ENCODE peak calls at places on chromosome 1, in nine cellular contexts. U is breast epithelium, F is GM23338, I is prostate gland, N is spleen, C is HepG2, W is endothelial cell of umbilical vein, L is stomach, B is transverse colon. Z is an unnamed sample.

GRCh38 chr1:51175278-51175677 is 60.8 kb upstream of the RNF11 start:
- DNase-seq in U (no peak), F (no peak), I (no peak), N (no peak), C (no peak), W (no peak), L (no peak), B (no peak), Z (no peak)

GRCh38 chr1:76501576-76502219 is 365.6 kb upstream of the ST6GALNAC5 start:
- DNase-seq in U (no peak), F (peak; percentile 77), I (no peak), N (no peak), C (no peak), W (no peak), L (no peak), B (no peak), Z (no peak)

GRCh38 chr1:73800376-73800775 is 397.6 kb downstream of the LRRIQ3 start:
- DNase-seq in U (no peak), F (no peak), I (no peak), N (no peak), C (no peak), W (no peak), L (no peak), B (no peak), Z (no peak)

GRCh38 chr1:23798662-23799142 is 1.9 kb downstream of the GALE start:
- DNase-seq in U (no peak), F (peak; percentile 67), I (no peak), N (peak; percentile 78), C (no peak), W (no peak), L (peak; percentile 83), B (peak; percentile 22), Z (no peak)

GRCh38 chr1:98055457-98055856 is 134.6 kb upstream of the DPYD start:
- DNase-seq in U (no peak), F (no peak), I (no peak), N (no peak), C (no peak), W (no peak), L (no peak), B (no peak), Z (no peak)

GRCh38 chr1:38917337-38917736 is 24.3 kb downstream of the RHBDL2 start:
- DNase-seq in U (no peak), F (no peak), I (no peak), N (no peak), C (no peak), W (no peak), L (no peak), B (no peak), Z (no peak)

GRCh38 chr1:79232831-79233230 is 226.3 kb upstream of the ADGRL4 start:
- DNase-seq in U (no peak), F (no peak), I (no peak), N (no peak), C (no peak), W (no peak), L (no peak), B (no peak), Z (no peak)

GRCh38 chr1:232579958-232580705 is 49.8 kb downstream of the SIPA1L2 start:
- DNase-seq in U (no peak), F (no peak), I (no peak), N (no peak), C (no peak), W (no peak), L (no peak), B (no peak), Z (no peak)

GRCh38 chr1:193111641-193112090 is 6.5 kb upstream of the GLRX2 start:
- DNase-seq in U (no peak), F (peak; percentile 39), I (peak; percentile 21), N (no peak), C (peak; percentile 67), W (no peak), L (peak; percentile 47), B (peak; percentile 43), Z (no peak)

GRCh38 chr1:85244271-85245053 is 15.0 kb downstream of the C1orf52 start:
- DNase-seq in U (no peak), F (no peak), I (no peak), N (no peak), C (no peak), W (no peak), L (no peak), B (no peak), Z (peak; percentile 88)

GRCh38 chr1:162873671-162874666 is 13.0 kb upstream of the CCDC190 start:
- DNase-seq in U (no peak), F (peak; percentile 30), I (peak; percentile 49), N (no peak), C (peak; percentile 75), W (peak; percentile 74), L (no peak), B (no peak), Z (no peak)

GRCh38 chr1:176692988-176693696 is 230.2 kb downstream of the PAPPA2 start:
- DNase-seq in U (no peak), F (no peak), I (no peak), N (no peak), C (no peak), W (no peak), L (no peak), B (no peak), Z (no peak)

DNA sequence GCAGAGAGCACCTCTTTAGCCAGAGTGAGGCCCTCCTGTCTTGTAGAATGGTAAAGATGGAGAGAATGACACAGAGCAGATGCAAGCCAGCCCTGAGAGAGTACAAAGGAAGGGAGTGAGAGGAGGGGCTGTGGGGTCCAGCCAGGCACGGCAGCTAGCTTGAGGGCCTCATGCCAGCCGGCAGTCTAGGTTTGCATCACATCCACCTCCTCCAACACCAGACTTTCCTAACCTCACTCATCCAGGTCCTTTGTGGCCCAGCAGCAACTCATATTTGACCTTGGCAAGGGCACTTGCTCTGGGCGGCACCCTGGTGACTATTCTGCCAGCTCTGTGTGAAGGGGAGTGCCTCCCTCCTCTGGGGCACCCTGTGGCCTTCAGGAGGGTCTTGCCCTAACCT is 13.3 kb downstream of the OPTC start:
- DNase-seq in U (no peak), F (no peak), I (no peak), N (no peak), C (no peak), W (no peak), L (no peak), B (peak; percentile 15), Z (no peak)
- TF ChIP-seq POLR2AphosphoS5 in U (no peak), F (no peak), I (no peak), N (no peak), C (no peak), W (no peak), L (peak; percentile 13), B (no peak), Z (no peak)

GRCh38 chr1:8095584-8095983 is 69.5 kb upstream of the ERRFI1 start:
- DNase-seq in U (no peak), F (no peak), I (no peak), N (no peak), C (no peak), W (peak; percentile 37), L (no peak), B (no peak), Z (no peak)

GRCh38 chr1:8094481-8095241 is 68.6 kb upstream of the ERRFI1 start:
- DNase-seq in U (no peak), F (no peak), I (no peak), N (no peak), C (peak; percentile 79), W (peak; percentile 95), L (no peak), B (peak; percentile 34), Z (no peak)

GRCh38 chr1:8097908-8098307 is 71.8 kb upstream of the ERRFI1 start:
- DNase-seq in U (no peak), F (no peak), I (no peak), N (no peak), C (no peak), W (no peak), L (no peak), B (no peak), Z (no peak)

GRCh38 chr1:8096105-8097011 is 70.2 kb upstream of the ERRFI1 start:
- DNase-seq in U (no peak), F (no peak), I (no peak), N (no peak), C (no peak), W (peak; percentile 86), L (no peak), B (no peak), Z (no peak)

GRCh38 chr1:8097077-8097799 is 71.1 kb upstream of the ERRFI1 start:
- DNase-seq in U (no peak), F (no peak), I (no peak), N (no peak), C (peak; percentile 74), W (peak; percentile 94), L (no peak), B (peak; percentile 13), Z (no peak)
- TF ChIP-seq POLR2AphosphoS5 in U (no peak), F (no peak), I (peak; percentile 43), N (no peak), C (no peak), W (peak; percentile 65), L (peak; percentile 72), B (no peak), Z (no peak)

GRCh38 chr1:180610556-180611015 is 21.2 kb upstream of the XPR1 start:
- DNase-seq in U (no peak), F (peak; percentile 60), I (no peak), N (no peak), C (no peak), W (no peak), L (no peak), B (no peak), Z (no peak)

GRCh38 chr1:180609643-180610555 is 21.9 kb upstream of the XPR1 start:
- DNase-seq in U (no peak), F (no peak), I (no peak), N (no peak), C (no peak), W (no peak), L (no peak), B (no peak), Z (no peak)

GRCh38 chr1:180603223-180603849 is 28.5 kb upstream of the XPR1 start:
- DNase-seq in U (no peak), F (no peak), I (no peak), N (no peak), C (no peak), W (no peak), L (no peak), B (no peak), Z (no peak)

GRCh38 chr1:180603850-180604226 is 28.0 kb upstream of the XPR1 start:
- DNase-seq in U (no peak), F (no peak), I (no peak), N (no peak), C (no peak), W (no peak), L (no peak), B (no peak), Z (no peak)

DNA sequence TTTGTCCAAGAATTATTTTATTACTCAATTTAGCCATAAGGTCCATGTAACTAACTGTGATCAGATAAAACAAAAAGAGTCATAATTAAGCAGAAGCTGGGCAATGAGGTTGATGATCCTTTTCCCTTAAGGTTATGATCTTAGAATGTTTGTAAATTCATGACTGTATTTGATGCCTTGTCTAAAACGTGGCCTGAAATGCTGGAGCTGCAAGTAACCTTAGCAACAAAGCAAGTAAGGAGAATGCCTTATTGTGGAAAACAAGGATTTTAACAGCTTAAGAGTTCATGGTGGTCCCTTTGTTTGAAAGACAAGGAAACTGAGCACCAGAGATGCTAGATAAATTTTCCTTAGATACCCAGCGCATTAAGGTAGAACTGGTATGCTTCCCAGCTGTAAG is 25.7 kb upstream of the XPR1 start:
- DNase-seq in U (no peak), F (no peak), I (no peak), N (no peak), C (no peak), W (no peak), L (no peak), B (no peak), Z (no peak)
- TF ChIP-seq POLR2AphosphoS5 in U (no peak), F (no peak), I (no peak), N (no peak), C (no peak), W (no peak), L (no peak), B (no peak), Z (no peak)

GRCh38 chr1:33966346-33967141 is 102.7 kb downstream of the HMGB4 start:
- DNase-seq in U (no peak), F (peak; percentile 25), I (no peak), N (no peak), C (no peak), W (no peak), L (no peak), B (no peak), Z (no peak)
- TF ChIP-seq POLR2AphosphoS5 in U (no peak), F (no peak), I (no peak), N (no peak), C (no peak), W (no peak), L (peak; percentile 55), B (no peak), Z (no peak)